ENCODE peak calls at places on chromosomes 12 and 14, in nine cellular contexts. One of them, this sample, is unnamed.

GRCh38 chr12:48969847-48970701 is 1.5 kb downstream of the WNT10B start:
- DNase-seq in Right ventricle myocardium superior: no peak
- DNase-seq in ACHN: no peak
- DNase-seq in naive B cell: peak; percentile 42
- DNase-seq in cardiac muscle cell: peak; percentile 58
- DNase-seq in activated naive CD4-positive, alpha-beta T cell treated with Interleukin-2 at 50 U/mL for 16 hours: peak; percentile 55
- DNase-seq in fibroblast of pulmonary artery: no peak
- DNase-seq in AG20443: peak; percentile 58
- DNase-seq in activated CD4-positive, alpha-beta T cell treated with anti-CD3 and anti-CD28 coated beads, Interleukin-2, amount 50 U/mL, for 48 hours: peak; percentile 37
- DNase-seq in this sample: no peak

GRCh38 chr14:98701377-98701776 is 570.6 kb downstream of the BCL11B start:
- DNase-seq in Right ventricle myocardium superior: no peak
- DNase-seq in ACHN: no peak
- DNase-seq in naive B cell: no peak
- DNase-seq in cardiac muscle cell: no peak
- DNase-seq in activated naive CD4-positive, alpha-beta T cell treated with Interleukin-2 at 50 U/mL for 16 hours: no peak
- DNase-seq in fibroblast of pulmonary artery: no peak
- DNase-seq in AG20443: no peak
- DNase-seq in activated CD4-positive, alpha-beta T cell treated with anti-CD3 and anti-CD28 coated beads, Interleukin-2, amount 50 U/mL, for 48 hours: no peak
- DNase-seq in this sample: no peak

GRCh38 chr12:68865399-68866154 is 57.6 kb downstream of the MDM2 start:
- DNase-seq in Right ventricle myocardium superior: no peak
- DNase-seq in ACHN: no peak
- DNase-seq in naive B cell: no peak
- DNase-seq in cardiac muscle cell: no peak
- DNase-seq in activated naive CD4-positive, alpha-beta T cell treated with Interleukin-2 at 50 U/mL for 16 hours: no peak
- DNase-seq in fibroblast of pulmonary artery: peak; percentile 23
- DNase-seq in AG20443: no peak
- DNase-seq in activated CD4-positive, alpha-beta T cell treated with anti-CD3 and anti-CD28 coated beads, Interleukin-2, amount 50 U/mL, for 48 hours: no peak
- DNase-seq in this sample: peak; percentile 82

GRCh38 chr12:117393656-117394055 is 32.2 kb upstream of the NOS1 start:
- DNase-seq in Right ventricle myocardium superior: no peak
- DNase-seq in ACHN: no peak
- DNase-seq in naive B cell: no peak
- DNase-seq in cardiac muscle cell: no peak
- DNase-seq in activated naive CD4-positive, alpha-beta T cell treated with Interleukin-2 at 50 U/mL for 16 hours: no peak
- DNase-seq in fibroblast of pulmonary artery: no peak
- DNase-seq in AG20443: no peak
- DNase-seq in activated CD4-positive, alpha-beta T cell treated with anti-CD3 and anti-CD28 coated beads, Interleukin-2, amount 50 U/mL, for 48 hours: no peak
- DNase-seq in this sample: no peak

GRCh38 chr14:43665570-43666267 is 841.4 kb downstream of the FSCB start:
- DNase-seq in Right ventricle myocardium superior: no peak
- DNase-seq in ACHN: no peak
- DNase-seq in naive B cell: no peak
- DNase-seq in cardiac muscle cell: no peak
- DNase-seq in activated naive CD4-positive, alpha-beta T cell treated with Interleukin-2 at 50 U/mL for 16 hours: no peak
- DNase-seq in fibroblast of pulmonary artery: no peak
- DNase-seq in AG20443: no peak
- DNase-seq in activated CD4-positive, alpha-beta T cell treated with anti-CD3 and anti-CD28 coated beads, Interleukin-2, amount 50 U/mL, for 48 hours: no peak
- DNase-seq in this sample: no peak

GRCh38 chr12:62679569-62679968 is 212.9 kb downstream of the MON2 start:
- DNase-seq in Right ventricle myocardium superior: no peak
- DNase-seq in ACHN: no peak
- DNase-seq in naive B cell: no peak
- DNase-seq in cardiac muscle cell: no peak
- DNase-seq in activated naive CD4-positive, alpha-beta T cell treated with Interleukin-2 at 50 U/mL for 16 hours: no peak
- DNase-seq in fibroblast of pulmonary artery: no peak
- DNase-seq in AG20443: no peak
- DNase-seq in activated CD4-positive, alpha-beta T cell treated with anti-CD3 and anti-CD28 coated beads, Interleukin-2, amount 50 U/mL, for 48 hours: no peak
- DNase-seq in this sample: no peak

GRCh38 chr12:46751173-46751572 is 74.6 kb downstream of the SLC38A4 start:
- DNase-seq in Right ventricle myocardium superior: no peak
- DNase-seq in ACHN: no peak
- DNase-seq in naive B cell: no peak
- DNase-seq in cardiac muscle cell: no peak
- DNase-seq in activated naive CD4-positive, alpha-beta T cell treated with Interleukin-2 at 50 U/mL for 16 hours: no peak
- DNase-seq in fibroblast of pulmonary artery: no peak
- DNase-seq in AG20443: no peak
- DNase-seq in activated CD4-positive, alpha-beta T cell treated with anti-CD3 and anti-CD28 coated beads, Interleukin-2, amount 50 U/mL, for 48 hours: no peak
- DNase-seq in this sample: no peak

GRCh38 chr12:90129369-90130030 is 420.9 kb upstream of the ATP2B1 start:
- DNase-seq in Right ventricle myocardium superior: no peak
- DNase-seq in ACHN: no peak
- DNase-seq in naive B cell: no peak
- DNase-seq in cardiac muscle cell: no peak
- DNase-seq in activated naive CD4-positive, alpha-beta T cell treated with Interleukin-2 at 50 U/mL for 16 hours: no peak
- DNase-seq in fibroblast of pulmonary artery: no peak
- DNase-seq in AG20443: no peak
- DNase-seq in activated CD4-positive, alpha-beta T cell treated with anti-CD3 and anti-CD28 coated beads, Interleukin-2, amount 50 U/mL, for 48 hours: no peak
- DNase-seq in this sample: no peak

GRCh38 chr14:36663404-36664321 is 2.0 kb downstream of the PAX9 start:
- DNase-seq in Right ventricle myocardium superior: no peak
- DNase-seq in ACHN: peak; percentile 4
- DNase-seq in naive B cell: no peak
- DNase-seq in cardiac muscle cell: no peak
- DNase-seq in activated naive CD4-positive, alpha-beta T cell treated with Interleukin-2 at 50 U/mL for 16 hours: no peak
- DNase-seq in fibroblast of pulmonary artery: no peak
- DNase-seq in AG20443: peak; percentile 76
- DNase-seq in activated CD4-positive, alpha-beta T cell treated with anti-CD3 and anti-CD28 coated beads, Interleukin-2, amount 50 U/mL, for 48 hours: no peak
- DNase-seq in this sample: peak; percentile 31

GRCh38 chr12:13164271-13164670 is 32.3 kb upstream of the EMP1 start:
- DNase-seq in Right ventricle myocardium superior: no peak
- DNase-seq in ACHN: no peak
- DNase-seq in naive B cell: no peak
- DNase-seq in cardiac muscle cell: no peak
- DNase-seq in activated naive CD4-positive, alpha-beta T cell treated with Interleukin-2 at 50 U/mL for 16 hours: no peak
- DNase-seq in fibroblast of pulmonary artery: no peak
- DNase-seq in AG20443: no peak
- DNase-seq in activated CD4-positive, alpha-beta T cell treated with anti-CD3 and anti-CD28 coated beads, Interleukin-2, amount 50 U/mL, for 48 hours: no peak
- DNase-seq in this sample: no peak

GRCh38 chr12:98369601-98370000 is 145.8 kb upstream of the TMPO start:
- DNase-seq in Right ventricle myocardium superior: no peak
- DNase-seq in ACHN: no peak
- DNase-seq in naive B cell: no peak
- DNase-seq in cardiac muscle cell: no peak
- DNase-seq in activated naive CD4-positive, alpha-beta T cell treated with Interleukin-2 at 50 U/mL for 16 hours: no peak
- DNase-seq in fibroblast of pulmonary artery: peak; percentile 48
- DNase-seq in AG20443: no peak
- DNase-seq in activated CD4-positive, alpha-beta T cell treated with anti-CD3 and anti-CD28 coated beads, Interleukin-2, amount 50 U/mL, for 48 hours: no peak
- DNase-seq in this sample: no peak

GRCh38 chr14:81436296-81437138 is 36.4 kb upstream of the STON2 start:
- DNase-seq in Right ventricle myocardium superior: peak; percentile 88
- DNase-seq in ACHN: peak; percentile 80
- DNase-seq in naive B cell: peak; percentile 14
- DNase-seq in cardiac muscle cell: peak; percentile 92
- DNase-seq in activated naive CD4-positive, alpha-beta T cell treated with Interleukin-2 at 50 U/mL for 16 hours: peak; percentile 46
- DNase-seq in fibroblast of pulmonary artery: peak; percentile 57
- DNase-seq in AG20443: peak; percentile 97
- DNase-seq in activated CD4-positive, alpha-beta T cell treated with anti-CD3 and anti-CD28 coated beads, Interleukin-2, amount 50 U/mL, for 48 hours: peak; percentile 54
- DNase-seq in this sample: peak; percentile 86

GRCh38 chr12:103647267-103647666 is 60.2 kb downstream of the STAB2 start:
- DNase-seq in Right ventricle myocardium superior: no peak
- DNase-seq in ACHN: no peak
- DNase-seq in naive B cell: no peak
- DNase-seq in cardiac muscle cell: no peak
- DNase-seq in activated naive CD4-positive, alpha-beta T cell treated with Interleukin-2 at 50 U/mL for 16 hours: no peak
- DNase-seq in fibroblast of pulmonary artery: peak; percentile 73
- DNase-seq in AG20443: peak; percentile 53
- DNase-seq in activated CD4-positive, alpha-beta T cell treated with anti-CD3 and anti-CD28 coated beads, Interleukin-2, amount 50 U/mL, for 48 hours: no peak
- DNase-seq in this sample: no peak

This sample was measured in erythroblast.